ENCODE peak calls at places on chromosome 22, in eight cellular contexts. One of them, this sample, is unnamed.

GRCh38 chr22:27992294-27993165 is 73.5 kb upstream of the PITPNB start:
- DNase-seq in HFF-Myc: no peak
- DNase-seq in dorsolateral prefrontal cortex: no peak
- DNase-seq in CD4-positive, CD25-positive, alpha-beta regulatory T cell: no peak
- DNase-seq in RWPE2: no peak
- DNase-seq in kidney: peak; percentile 51
- DNase-seq in choroid plexus epithelial cell: no peak
- DNase-seq in upper lobe of right lung: no peak
- DNase-seq in this sample: no peak

GRCh38 chr22:17120711-17121234 is 387 bp downstream of the TMEM121B start:
- DNase-seq in HFF-Myc: no peak
- DNase-seq in dorsolateral prefrontal cortex: no peak
- DNase-seq in CD4-positive, CD25-positive, alpha-beta regulatory T cell: no peak
- DNase-seq in RWPE2: no peak
- DNase-seq in kidney: no peak
- DNase-seq in choroid plexus epithelial cell: no peak
- DNase-seq in upper lobe of right lung: no peak
- DNase-seq in this sample: peak; percentile 40

GRCh38 chr22:44994399-44995281 is 15.2 kb downstream of the PHF21B start:
- DNase-seq in HFF-Myc: no peak
- DNase-seq in dorsolateral prefrontal cortex: no peak
- DNase-seq in CD4-positive, CD25-positive, alpha-beta regulatory T cell: no peak
- DNase-seq in RWPE2: no peak
- DNase-seq in kidney: no peak
- DNase-seq in choroid plexus epithelial cell: no peak
- DNase-seq in upper lobe of right lung: no peak
- DNase-seq in this sample: no peak

GRCh38 chr22:24482586-24482985 is 12.5 kb upstream of the UPB1 start:
- DNase-seq in HFF-Myc: no peak
- DNase-seq in dorsolateral prefrontal cortex: no peak
- DNase-seq in CD4-positive, CD25-positive, alpha-beta regulatory T cell: no peak
- DNase-seq in RWPE2: no peak
- DNase-seq in kidney: no peak
- DNase-seq in choroid plexus epithelial cell: peak; percentile 85
- DNase-seq in upper lobe of right lung: no peak
- DNase-seq in this sample: peak; percentile 58

GRCh38 chr22:35995772-35996171 is 32.9 kb downstream of the RBFOX2 start:
- DNase-seq in HFF-Myc: peak; percentile 91
- DNase-seq in dorsolateral prefrontal cortex: no peak
- DNase-seq in CD4-positive, CD25-positive, alpha-beta regulatory T cell: no peak
- DNase-seq in RWPE2: no peak
- DNase-seq in kidney: peak; percentile 83
- DNase-seq in choroid plexus epithelial cell: peak; percentile 90
- DNase-seq in upper lobe of right lung: no peak
- DNase-seq in this sample: peak; percentile 98

GRCh38 chr22:19759994-19760651 is 455 bp upstream of the TBX1 start:
- DNase-seq in HFF-Myc: no peak
- DNase-seq in dorsolateral prefrontal cortex: no peak
- DNase-seq in CD4-positive, CD25-positive, alpha-beta regulatory T cell: no peak
- DNase-seq in RWPE2: no peak
- DNase-seq in kidney: no peak
- DNase-seq in choroid plexus epithelial cell: no peak
- DNase-seq in upper lobe of right lung: no peak
- DNase-seq in this sample: no peak

GRCh38 chr22:48531108-48531507 is 1296.6 kb downstream of the BRD1 start:
- DNase-seq in HFF-Myc: no peak
- DNase-seq in dorsolateral prefrontal cortex: no peak
- DNase-seq in CD4-positive, CD25-positive, alpha-beta regulatory T cell: no peak
- DNase-seq in RWPE2: no peak
- DNase-seq in kidney: no peak
- DNase-seq in choroid plexus epithelial cell: no peak
- DNase-seq in upper lobe of right lung: no peak
- DNase-seq in this sample: no peak

GRCh38 chr22:44202261-44202789 is 21.6 kb downstream of the PARVG start:
- DNase-seq in HFF-Myc: no peak
- DNase-seq in dorsolateral prefrontal cortex: no peak
- DNase-seq in CD4-positive, CD25-positive, alpha-beta regulatory T cell: no peak
- DNase-seq in RWPE2: no peak
- DNase-seq in kidney: no peak
- DNase-seq in choroid plexus epithelial cell: peak; percentile 81
- DNase-seq in upper lobe of right lung: no peak
- DNase-seq in this sample: peak; percentile 31

DNA sequence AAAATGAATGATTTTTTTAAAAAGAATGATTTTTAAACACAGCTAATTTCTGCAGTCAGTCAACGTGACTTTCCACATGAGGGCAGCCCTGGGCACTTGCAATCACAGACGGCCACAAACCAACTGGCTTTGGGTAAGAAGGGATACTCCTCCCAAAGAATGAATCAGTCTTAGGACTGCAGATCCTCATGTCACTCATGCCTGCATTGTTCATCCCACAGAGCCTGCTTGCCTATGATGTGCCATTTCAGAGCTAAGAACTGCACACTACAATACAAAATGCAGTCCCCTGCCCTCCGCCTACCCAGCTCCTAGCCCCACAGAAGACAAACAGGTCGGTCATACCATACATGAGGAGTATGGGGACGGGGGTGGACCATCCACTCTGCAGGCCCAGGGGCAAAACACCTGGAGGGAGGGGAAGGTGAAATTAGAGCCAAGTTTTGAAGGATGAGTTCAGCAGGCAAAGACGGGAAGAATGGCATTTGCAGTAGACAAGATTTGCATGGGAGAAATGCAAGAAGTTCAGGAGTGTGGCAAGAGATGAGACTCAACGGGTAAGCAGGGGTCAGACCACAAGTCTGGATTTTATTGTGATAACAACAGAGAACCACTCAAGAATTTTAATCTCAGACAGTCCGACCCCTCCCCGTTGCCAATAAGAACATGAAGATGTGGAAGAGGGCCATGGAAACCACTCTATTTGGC is 24.7 kb downstream of the PACSIN2 start:
- DNase-seq in HFF-Myc: no peak
- DNase-seq in dorsolateral prefrontal cortex: no peak
- DNase-seq in CD4-positive, CD25-positive, alpha-beta regulatory T cell: no peak
- DNase-seq in RWPE2: peak; percentile 81
- DNase-seq in kidney: no peak
- DNase-seq in choroid plexus epithelial cell: peak; percentile 87
- DNase-seq in upper lobe of right lung: no peak
- DNase-seq in this sample: peak; percentile 88
- H3K4me3 ChIP-seq in HFF-Myc: no peak overlapping the region
- H3K4me3 ChIP-seq in dorsolateral prefrontal cortex: no peak overlapping the region
- H3K4me3 ChIP-seq in CD4-positive, CD25-positive, alpha-beta regulatory T cell: no peak overlapping the region
- H3K4me3 ChIP-seq in RWPE2: no peak overlapping the region
- H3K4me3 ChIP-seq in kidney: no peak overlapping the region
- H3K4me3 ChIP-seq in choroid plexus epithelial cell: no peak overlapping the region
- H3K4me3 ChIP-seq in upper lobe of right lung: no peak overlapping the region
- H3K4me3 ChIP-seq in this sample: no peak overlapping the region

GRCh38 chr22:22166941-22167713 is 77.5 kb upstream of the VPREB1 start:
- DNase-seq in HFF-Myc: no peak
- DNase-seq in dorsolateral prefrontal cortex: no peak
- DNase-seq in CD4-positive, CD25-positive, alpha-beta regulatory T cell: no peak
- DNase-seq in RWPE2: no peak
- DNase-seq in kidney: no peak
- DNase-seq in choroid plexus epithelial cell: no peak
- DNase-seq in upper lobe of right lung: no peak
- DNase-seq in this sample: no peak

GRCh38 chr22:22165936-22166710 is 78.5 kb upstream of the VPREB1 start:
- DNase-seq in HFF-Myc: no peak
- DNase-seq in dorsolateral prefrontal cortex: no peak
- DNase-seq in CD4-positive, CD25-positive, alpha-beta regulatory T cell: no peak
- DNase-seq in RWPE2: no peak
- DNase-seq in kidney: no peak
- DNase-seq in choroid plexus epithelial cell: no peak
- DNase-seq in upper lobe of right lung: no peak
- DNase-seq in this sample: no peak

GRCh38 chr22:22168190-22168940 is 76.2 kb upstream of the VPREB1 start:
- DNase-seq in HFF-Myc: no peak
- DNase-seq in dorsolateral prefrontal cortex: no peak
- DNase-seq in CD4-positive, CD25-positive, alpha-beta regulatory T cell: peak; percentile 26
- DNase-seq in RWPE2: no peak
- DNase-seq in kidney: no peak
- DNase-seq in choroid plexus epithelial cell: peak; percentile 54
- DNase-seq in upper lobe of right lung: no peak
- DNase-seq in this sample: peak; percentile 16

GRCh38 chr22:22168941-22169867 is 75.4 kb upstream of the VPREB1 start:
- DNase-seq in HFF-Myc: no peak
- DNase-seq in dorsolateral prefrontal cortex: no peak
- DNase-seq in CD4-positive, CD25-positive, alpha-beta regulatory T cell: no peak
- DNase-seq in RWPE2: no peak
- DNase-seq in kidney: no peak
- DNase-seq in choroid plexus epithelial cell: no peak
- DNase-seq in upper lobe of right lung: no peak
- DNase-seq in this sample: no peak

DNA sequence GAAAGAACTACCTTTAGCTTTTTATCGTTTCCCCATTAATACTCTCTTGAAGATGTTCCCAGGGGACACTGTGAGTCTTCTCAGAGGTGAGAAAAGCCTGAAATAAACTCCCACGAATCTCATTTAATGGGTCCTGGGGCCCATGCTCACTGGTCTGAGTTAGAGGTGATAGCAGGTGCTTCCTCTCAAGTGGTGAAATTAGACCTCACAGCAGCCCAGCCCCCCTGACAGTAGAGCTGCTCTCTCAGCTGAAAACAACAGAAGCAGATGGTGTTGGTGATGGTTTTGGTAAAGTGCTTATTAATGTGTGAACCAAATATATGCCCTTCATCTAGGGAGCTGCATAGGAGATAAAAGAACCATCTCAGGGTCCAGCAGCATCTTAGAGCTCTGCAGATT is 76.8 kb upstream of the VPREB1 start:
- DNase-seq in HFF-Myc: no peak
- DNase-seq in dorsolateral prefrontal cortex: no peak
- DNase-seq in CD4-positive, CD25-positive, alpha-beta regulatory T cell: no peak
- DNase-seq in RWPE2: no peak
- DNase-seq in kidney: no peak
- DNase-seq in choroid plexus epithelial cell: no peak
- DNase-seq in upper lobe of right lung: no peak
- DNase-seq in this sample: no peak
- H3K4me3 ChIP-seq in HFF-Myc: no peak overlapping the region
- H3K4me3 ChIP-seq in dorsolateral prefrontal cortex: no peak overlapping the region
- H3K4me3 ChIP-seq in CD4-positive, CD25-positive, alpha-beta regulatory T cell: peak overlapping the region; percentile 1
- H3K4me3 ChIP-seq in RWPE2: no peak overlapping the region
- H3K4me3 ChIP-seq in kidney: peak overlapping the region; percentile 36
- H3K4me3 ChIP-seq in choroid plexus epithelial cell: no peak overlapping the region
- H3K4me3 ChIP-seq in upper lobe of right lung: no peak overlapping the region
- H3K4me3 ChIP-seq in this sample: no peak overlapping the region

GRCh38 chr22:50481440-50482106 is at the start of gene ADM2:
- DNase-seq in HFF-Myc: no peak
- DNase-seq in dorsolateral prefrontal cortex: no peak
- DNase-seq in CD4-positive, CD25-positive, alpha-beta regulatory T cell: peak; percentile 47
- DNase-seq in RWPE2: no peak
- DNase-seq in kidney: peak; percentile 84
- DNase-seq in choroid plexus epithelial cell: no peak
- DNase-seq in upper lobe of right lung: peak; percentile 77
- DNase-seq in this sample: peak; percentile 62

GRCh38 chr22:50483106-50483505 is 1.8 kb downstream of the ADM2 start:
- DNase-seq in HFF-Myc: no peak
- DNase-seq in dorsolateral prefrontal cortex: no peak
- DNase-seq in CD4-positive, CD25-positive, alpha-beta regulatory T cell: no peak
- DNase-seq in RWPE2: no peak
- DNase-seq in kidney: no peak
- DNase-seq in choroid plexus epithelial cell: no peak
- DNase-seq in upper lobe of right lung: peak; percentile 61
- DNase-seq in this sample: no peak

GRCh38 chr22:50482107-50483074 is 1.0 kb downstream of the ADM2 start:
- DNase-seq in HFF-Myc: no peak
- DNase-seq in dorsolateral prefrontal cortex: no peak
- DNase-seq in CD4-positive, CD25-positive, alpha-beta regulatory T cell: no peak
- DNase-seq in RWPE2: no peak
- DNase-seq in kidney: peak; percentile 76
- DNase-seq in choroid plexus epithelial cell: no peak
- DNase-seq in upper lobe of right lung: peak; percentile 64
- DNase-seq in this sample: no peak

GRCh38 chr22:50479686-50480085 is 1.7 kb upstream of the ADM2 start:
- DNase-seq in HFF-Myc: no peak
- DNase-seq in dorsolateral prefrontal cortex: no peak
- DNase-seq in CD4-positive, CD25-positive, alpha-beta regulatory T cell: no peak
- DNase-seq in RWPE2: no peak
- DNase-seq in kidney: no peak
- DNase-seq in choroid plexus epithelial cell: no peak
- DNase-seq in upper lobe of right lung: no peak
- DNase-seq in this sample: no peak

DNA sequence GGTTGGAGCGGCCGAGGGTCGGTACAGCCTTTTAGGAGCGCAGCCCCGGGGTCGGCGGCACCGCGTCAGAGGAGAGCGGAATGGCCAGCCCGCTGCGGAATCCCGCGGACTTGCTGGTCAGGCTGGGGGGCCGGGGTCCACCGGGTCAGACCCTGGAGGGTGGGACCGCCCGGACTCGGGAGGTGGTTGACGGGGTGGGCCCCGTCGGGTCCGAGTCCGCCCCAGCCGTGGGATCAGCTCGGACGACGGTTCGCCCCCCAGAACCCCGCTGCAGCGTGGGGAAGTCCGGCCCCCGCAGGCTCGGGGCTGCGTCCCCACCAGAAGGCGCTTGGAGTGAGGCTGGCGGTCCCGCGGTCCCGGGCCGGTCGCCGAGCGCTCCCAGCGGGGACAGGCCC is 301 bp upstream of the ADM2 start:
- DNase-seq in HFF-Myc: no peak
- DNase-seq in dorsolateral prefrontal cortex: no peak
- DNase-seq in CD4-positive, CD25-positive, alpha-beta regulatory T cell: no peak
- DNase-seq in RWPE2: no peak
- DNase-seq in kidney: no peak
- DNase-seq in choroid plexus epithelial cell: no peak
- DNase-seq in upper lobe of right lung: no peak
- DNase-seq in this sample: no peak
- H3K4me3 ChIP-seq in HFF-Myc: no peak overlapping the region
- H3K4me3 ChIP-seq in dorsolateral prefrontal cortex: no peak overlapping the region
- H3K4me3 ChIP-seq in CD4-positive, CD25-positive, alpha-beta regulatory T cell: no peak overlapping the region
- H3K4me3 ChIP-seq in RWPE2: peak overlapping the region; percentile 75
- H3K4me3 ChIP-seq in kidney: no peak overlapping the region
- H3K4me3 ChIP-seq in choroid plexus epithelial cell: peak overlapping the region; percentile 65
- H3K4me3 ChIP-seq in upper lobe of right lung: peak overlapping the region; percentile 54
- H3K4me3 ChIP-seq in this sample: peak overlapping the region; percentile 61

GRCh38 chr22:46936378-46936916 is 174.0 kb downstream of the TBC1D22A start:
- DNase-seq in HFF-Myc: no peak
- DNase-seq in dorsolateral prefrontal cortex: peak; percentile 45
- DNase-seq in CD4-positive, CD25-positive, alpha-beta regulatory T cell: no peak
- DNase-seq in RWPE2: no peak
- DNase-seq in kidney: no peak
- DNase-seq in choroid plexus epithelial cell: no peak
- DNase-seq in upper lobe of right lung: no peak
- DNase-seq in this sample: no peak

GRCh38 chr22:46935506-46936377 is 173.3 kb downstream of the TBC1D22A start:
- DNase-seq in HFF-Myc: no peak
- DNase-seq in dorsolateral prefrontal cortex: no peak
- DNase-seq in CD4-positive, CD25-positive, alpha-beta regulatory T cell: no peak
- DNase-seq in RWPE2: no peak
- DNase-seq in kidney: peak; percentile 75
- DNase-seq in choroid plexus epithelial cell: peak; percentile 20
- DNase-seq in upper lobe of right lung: no peak
- DNase-seq in this sample: peak; percentile 35

GRCh38 chr22:46937939-46938338 is 175.5 kb downstream of the TBC1D22A start:
- DNase-seq in HFF-Myc: no peak
- DNase-seq in dorsolateral prefrontal cortex: no peak
- DNase-seq in CD4-positive, CD25-positive, alpha-beta regulatory T cell: no peak
- DNase-seq in RWPE2: no peak
- DNase-seq in kidney: no peak
- DNase-seq in choroid plexus epithelial cell: no peak
- DNase-seq in upper lobe of right lung: no peak
- DNase-seq in this sample: no peak

GRCh38 chr22:46934746-46935491 is 172.5 kb downstream of the TBC1D22A start:
- DNase-seq in HFF-Myc: peak; percentile 29
- DNase-seq in dorsolateral prefrontal cortex: no peak
- DNase-seq in CD4-positive, CD25-positive, alpha-beta regulatory T cell: peak; percentile 56
- DNase-seq in RWPE2: no peak
- DNase-seq in kidney: no peak
- DNase-seq in choroid plexus epithelial cell: peak; percentile 96
- DNase-seq in upper lobe of right lung: no peak
- DNase-seq in this sample: peak; percentile 94

DNA sequence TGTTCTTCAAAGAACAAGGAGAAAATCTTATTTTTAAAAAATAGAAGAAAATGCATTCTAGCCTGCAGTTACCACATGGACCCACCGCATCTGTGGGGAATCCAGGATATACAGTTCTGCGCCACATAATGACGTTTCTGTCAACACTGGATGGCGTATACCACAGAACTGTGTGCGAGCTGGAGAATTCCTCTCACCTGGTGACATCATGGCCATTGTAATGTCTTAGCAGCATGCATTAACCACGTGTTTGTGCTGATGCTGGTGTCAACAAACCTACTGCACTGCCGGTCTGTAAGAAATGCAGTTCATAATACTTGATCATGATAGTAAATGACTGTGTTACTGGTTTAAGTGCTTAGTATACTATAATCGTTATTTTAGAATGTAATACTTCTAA is 174.7 kb downstream of the TBC1D22A start:
- DNase-seq in HFF-Myc: no peak
- DNase-seq in dorsolateral prefrontal cortex: no peak
- DNase-seq in CD4-positive, CD25-positive, alpha-beta regulatory T cell: no peak
- DNase-seq in RWPE2: no peak
- DNase-seq in kidney: no peak
- DNase-seq in choroid plexus epithelial cell: no peak
- DNase-seq in upper lobe of right lung: no peak
- DNase-seq in this sample: no peak
- H3K4me3 ChIP-seq in HFF-Myc: no peak overlapping the region
- H3K4me3 ChIP-seq in dorsolateral prefrontal cortex: no peak overlapping the region
- H3K4me3 ChIP-seq in CD4-positive, CD25-positive, alpha-beta regulatory T cell: no peak overlapping the region
- H3K4me3 ChIP-seq in RWPE2: no peak overlapping the region
- H3K4me3 ChIP-seq in kidney: no peak overlapping the region
- H3K4me3 ChIP-seq in choroid plexus epithelial cell: no peak overlapping the region
- H3K4me3 ChIP-seq in upper lobe of right lung: no peak overlapping the region
- H3K4me3 ChIP-seq in this sample: no peak overlapping the region

This sample was measured in foreskin fibroblast.